ENCODE peak calls at places on chromosomes 3 and 15, in ten cellular contexts. One of them, this sample, is unnamed.

GRCh38 chr15:33211409-33211808 is 16.9 kb upstream of the FMN1 start:
- DNase-seq in uterus: no peak
- DNase-seq in GM23338: no peak
- DNase-seq in H4: no peak
- DNase-seq in B cell: no peak
- DNase-seq in CD8-positive, alpha-beta T cell: no peak
- DNase-seq in DMS153: peak
- DNase-seq in stimulated activated naive CD8-positive, alpha-beta T cell treated with anti-CD3 and anti-CD28 coated beads, Interleukin-15, Interleukin-2, amounts not matched to agents 100 U/mL and 50 U/mL, for 24 hours: no peak
- DNase-seq in activated effector memory CD4-positive, alpha-beta T cell treated with anti-CD3 and anti-CD28 coated beads, Interleukin-2, amount 50 U/mL, for 16 hours: no peak
- DNase-seq in A549: no peak
- DNase-seq in this sample: no peak

GRCh38 chr3:151135548-151136337 is 50.3 kb downstream of the MED12L start:
- DNase-seq in uterus: no peak
- DNase-seq in GM23338: no peak
- DNase-seq in H4: peak
- DNase-seq in B cell: no peak
- DNase-seq in CD8-positive, alpha-beta T cell: peak
- DNase-seq in DMS153: no peak
- DNase-seq in stimulated activated naive CD8-positive, alpha-beta T cell treated with anti-CD3 and anti-CD28 coated beads, Interleukin-15, Interleukin-2, amounts not matched to agents 100 U/mL and 50 U/mL, for 24 hours: peak
- DNase-seq in activated effector memory CD4-positive, alpha-beta T cell treated with anti-CD3 and anti-CD28 coated beads, Interleukin-2, amount 50 U/mL, for 16 hours: no peak
- DNase-seq in A549: no peak
- DNase-seq in this sample: no peak

GRCh38 chr15:90075420-90076289 is 26.6 kb downstream of the IDH2 start:
- DNase-seq in uterus: no peak
- DNase-seq in GM23338: peak
- DNase-seq in H4: no peak
- DNase-seq in B cell: no peak
- DNase-seq in CD8-positive, alpha-beta T cell: no peak
- DNase-seq in DMS153: no peak
- DNase-seq in stimulated activated naive CD8-positive, alpha-beta T cell treated with anti-CD3 and anti-CD28 coated beads, Interleukin-15, Interleukin-2, amounts not matched to agents 100 U/mL and 50 U/mL, for 24 hours: no peak
- DNase-seq in activated effector memory CD4-positive, alpha-beta T cell treated with anti-CD3 and anti-CD28 coated beads, Interleukin-2, amount 50 U/mL, for 16 hours: no peak
- DNase-seq in A549: no peak
- DNase-seq in this sample: no peak

GRCh38 chr15:32885711-32886110 is 167.9 kb downstream of the GREM1 start:
- DNase-seq in uterus: no peak
- DNase-seq in GM23338: no peak
- DNase-seq in H4: no peak
- DNase-seq in B cell: no peak
- DNase-seq in CD8-positive, alpha-beta T cell: no peak
- DNase-seq in DMS153: no peak
- DNase-seq in stimulated activated naive CD8-positive, alpha-beta T cell treated with anti-CD3 and anti-CD28 coated beads, Interleukin-15, Interleukin-2, amounts not matched to agents 100 U/mL and 50 U/mL, for 24 hours: no peak
- DNase-seq in activated effector memory CD4-positive, alpha-beta T cell treated with anti-CD3 and anti-CD28 coated beads, Interleukin-2, amount 50 U/mL, for 16 hours: no peak
- DNase-seq in A549: no peak
- DNase-seq in this sample: no peak

GRCh38 chr3:10957976-10958749 is 34.4 kb upstream of the SLC6A1 start:
- DNase-seq in uterus: no peak
- DNase-seq in GM23338: no peak
- DNase-seq in H4: peak
- DNase-seq in B cell: no peak
- DNase-seq in CD8-positive, alpha-beta T cell: no peak
- DNase-seq in DMS153: peak
- DNase-seq in stimulated activated naive CD8-positive, alpha-beta T cell treated with anti-CD3 and anti-CD28 coated beads, Interleukin-15, Interleukin-2, amounts not matched to agents 100 U/mL and 50 U/mL, for 24 hours: no peak
- DNase-seq in activated effector memory CD4-positive, alpha-beta T cell treated with anti-CD3 and anti-CD28 coated beads, Interleukin-2, amount 50 U/mL, for 16 hours: no peak
- DNase-seq in A549: no peak
- DNase-seq in this sample: no peak

GRCh38 chr15:62607643-62608042 is 434.9 kb upstream of the TPM1 start:
- DNase-seq in uterus: no peak
- DNase-seq in GM23338: no peak
- DNase-seq in H4: no peak
- DNase-seq in B cell: no peak
- DNase-seq in CD8-positive, alpha-beta T cell: no peak
- DNase-seq in DMS153: no peak
- DNase-seq in stimulated activated naive CD8-positive, alpha-beta T cell treated with anti-CD3 and anti-CD28 coated beads, Interleukin-15, Interleukin-2, amounts not matched to agents 100 U/mL and 50 U/mL, for 24 hours: no peak
- DNase-seq in activated effector memory CD4-positive, alpha-beta T cell treated with anti-CD3 and anti-CD28 coated beads, Interleukin-2, amount 50 U/mL, for 16 hours: no peak
- DNase-seq in A549: no peak
- DNase-seq in this sample: peak

GRCh38 chr15:58179741-58180381 is 41.7 kb downstream of the AQP9 start:
- DNase-seq in uterus: no peak
- DNase-seq in GM23338: no peak
- DNase-seq in H4: no peak
- DNase-seq in B cell: no peak
- DNase-seq in CD8-positive, alpha-beta T cell: no peak
- DNase-seq in DMS153: no peak
- DNase-seq in stimulated activated naive CD8-positive, alpha-beta T cell treated with anti-CD3 and anti-CD28 coated beads, Interleukin-15, Interleukin-2, amounts not matched to agents 100 U/mL and 50 U/mL, for 24 hours: no peak
- DNase-seq in activated effector memory CD4-positive, alpha-beta T cell treated with anti-CD3 and anti-CD28 coated beads, Interleukin-2, amount 50 U/mL, for 16 hours: no peak
- DNase-seq in A549: no peak
- DNase-seq in this sample: peak

GRCh38 chr3:57126244-57126643 is 38.9 kb downstream of the IL17RD start:
- DNase-seq in uterus: no peak
- DNase-seq in GM23338: peak
- DNase-seq in H4: no peak
- DNase-seq in B cell: no peak
- DNase-seq in CD8-positive, alpha-beta T cell: no peak
- DNase-seq in DMS153: no peak
- DNase-seq in stimulated activated naive CD8-positive, alpha-beta T cell treated with anti-CD3 and anti-CD28 coated beads, Interleukin-15, Interleukin-2, amounts not matched to agents 100 U/mL and 50 U/mL, for 24 hours: no peak
- DNase-seq in activated effector memory CD4-positive, alpha-beta T cell treated with anti-CD3 and anti-CD28 coated beads, Interleukin-2, amount 50 U/mL, for 16 hours: no peak
- DNase-seq in A549: no peak
- DNase-seq in this sample: no peak

GRCh38 chr3:140910860-140911259 is 30.8 kb upstream of the SLC25A36 start:
- DNase-seq in uterus: no peak
- DNase-seq in GM23338: peak
- DNase-seq in H4: peak
- DNase-seq in B cell: no peak
- DNase-seq in CD8-positive, alpha-beta T cell: no peak
- DNase-seq in DMS153: no peak
- DNase-seq in stimulated activated naive CD8-positive, alpha-beta T cell treated with anti-CD3 and anti-CD28 coated beads, Interleukin-15, Interleukin-2, amounts not matched to agents 100 U/mL and 50 U/mL, for 24 hours: no peak
- DNase-seq in activated effector memory CD4-positive, alpha-beta T cell treated with anti-CD3 and anti-CD28 coated beads, Interleukin-2, amount 50 U/mL, for 16 hours: no peak
- DNase-seq in A549: peak
- DNase-seq in this sample: no peak

GRCh38 chr3:32963871-32964270 is 12.4 kb downstream of the CCR4 start:
- DNase-seq in uterus: no peak
- DNase-seq in GM23338: no peak
- DNase-seq in H4: no peak
- DNase-seq in B cell: no peak
- DNase-seq in CD8-positive, alpha-beta T cell: no peak
- DNase-seq in DMS153: no peak
- DNase-seq in stimulated activated naive CD8-positive, alpha-beta T cell treated with anti-CD3 and anti-CD28 coated beads, Interleukin-15, Interleukin-2, amounts not matched to agents 100 U/mL and 50 U/mL, for 24 hours: no peak
- DNase-seq in activated effector memory CD4-positive, alpha-beta T cell treated with anti-CD3 and anti-CD28 coated beads, Interleukin-2, amount 50 U/mL, for 16 hours: peak
- DNase-seq in A549: no peak
- DNase-seq in this sample: no peak

GRCh38 chr3:127140501-127141460 is 52.1 kb upstream of the PRR23E start:
- DNase-seq in uterus: no peak
- DNase-seq in GM23338: no peak
- DNase-seq in H4: no peak
- DNase-seq in B cell: no peak
- DNase-seq in CD8-positive, alpha-beta T cell: no peak
- DNase-seq in DMS153: no peak
- DNase-seq in stimulated activated naive CD8-positive, alpha-beta T cell treated with anti-CD3 and anti-CD28 coated beads, Interleukin-15, Interleukin-2, amounts not matched to agents 100 U/mL and 50 U/mL, for 24 hours: no peak
- DNase-seq in activated effector memory CD4-positive, alpha-beta T cell treated with anti-CD3 and anti-CD28 coated beads, Interleukin-2, amount 50 U/mL, for 16 hours: no peak
- DNase-seq in A549: no peak
- DNase-seq in this sample: no peak

GRCh38 chr3:195546130-195546560 is 3.0 kb upstream of the PPP1R2 start:
- DNase-seq in uterus: peak
- DNase-seq in GM23338: no peak
- DNase-seq in H4: peak
- DNase-seq in B cell: no peak
- DNase-seq in CD8-positive, alpha-beta T cell: no peak
- DNase-seq in DMS153: no peak
- DNase-seq in stimulated activated naive CD8-positive, alpha-beta T cell treated with anti-CD3 and anti-CD28 coated beads, Interleukin-15, Interleukin-2, amounts not matched to agents 100 U/mL and 50 U/mL, for 24 hours: peak
- DNase-seq in activated effector memory CD4-positive, alpha-beta T cell treated with anti-CD3 and anti-CD28 coated beads, Interleukin-2, amount 50 U/mL, for 16 hours: peak
- DNase-seq in A549: peak
- DNase-seq in this sample: peak